ENCODE peak calls at places on chromosomes 11 and 22, in eight cellular contexts. One of them, this sample, is unnamed.

GRCh38 chr11:2089536-2090165 is 49.5 kb downstream of the IGF2 start:
- DNase-seq in tibial artery: peak; percentile 9
- DNase-seq in choroid plexus epithelial cell: peak; percentile 58
- DNase-seq in suprapubic skin: peak; percentile 32
- DNase-seq in GM23338: peak; percentile 69
- DNase-seq in AG09319: no peak
- DNase-seq in nephron progenitor cell: no peak
- DNase-seq in uterus: no peak
- DNase-seq in this sample: no peak

GRCh38 chr11:75240381-75241035 is at the start of gene TPBGL:
- DNase-seq in suprapubic skin: no peak
- DNase-seq in tibial artery: no peak
- DNase-seq in uterus: peak; percentile 57
- DNase-seq in choroid plexus epithelial cell: peak; percentile 21
- DNase-seq in GM23338: peak; percentile 65
- DNase-seq in nephron progenitor cell: peak; percentile 58
- DNase-seq in AG09319: no peak
- DNase-seq in this sample: no peak

GRCh38 chr22:34776827-34777226 is 289.1 kb upstream of the ISX start:
- DNase-seq in suprapubic skin: no peak
- DNase-seq in GM23338: no peak
- DNase-seq in tibial artery: no peak
- DNase-seq in nephron progenitor cell: no peak
- DNase-seq in choroid plexus epithelial cell: no peak
- DNase-seq in uterus: no peak
- DNase-seq in AG09319: no peak
- DNase-seq in this sample: no peak

GRCh38 chr11:63871962-63872832 is 33.3 kb downstream of the MARK2 start:
- DNase-seq in nephron progenitor cell: peak; percentile 67
- DNase-seq in choroid plexus epithelial cell: peak; percentile 86
- DNase-seq in uterus: peak; percentile 68
- DNase-seq in AG09319: peak; percentile 70
- DNase-seq in GM23338: peak; percentile 67
- DNase-seq in tibial artery: peak; percentile 90
- DNase-seq in suprapubic skin: peak; percentile 89
- DNase-seq in this sample: peak; percentile 13

GRCh38 chr11:124897681-124898680 is at the start of gene ROBO4:
- DNase-seq in AG09319: peak; percentile 74
- DNase-seq in choroid plexus epithelial cell: peak; percentile 89
- DNase-seq in suprapubic skin: no peak
- DNase-seq in nephron progenitor cell: no peak
- DNase-seq in uterus: peak; percentile 26
- DNase-seq in tibial artery: peak; percentile 58
- DNase-seq in GM23338: no peak
- DNase-seq in this sample: no peak

GRCh38 chr11:44457862-44458261 is 107.6 kb upstream of the CD82 start:
- DNase-seq in GM23338: no peak
- DNase-seq in suprapubic skin: peak; percentile 13
- DNase-seq in choroid plexus epithelial cell: no peak
- DNase-seq in AG09319: no peak
- DNase-seq in uterus: no peak
- DNase-seq in nephron progenitor cell: no peak
- DNase-seq in tibial artery: no peak
- DNase-seq in this sample: no peak

GRCh38 chr11:13680501-13681264 is 12.2 kb downstream of the FAR1 start:
- DNase-seq in nephron progenitor cell: no peak
- DNase-seq in uterus: no peak
- DNase-seq in AG09319: no peak
- DNase-seq in choroid plexus epithelial cell: peak; percentile 44
- DNase-seq in suprapubic skin: no peak
- DNase-seq in GM23338: peak; percentile 17
- DNase-seq in tibial artery: no peak
- DNase-seq in this sample: no peak

GRCh38 chr11:69102732-69103615 is 52.8 kb upstream of the SMIM38 start:
- DNase-seq in tibial artery: no peak
- DNase-seq in suprapubic skin: no peak
- DNase-seq in nephron progenitor cell: no peak
- DNase-seq in choroid plexus epithelial cell: peak; percentile 15
- DNase-seq in GM23338: peak; percentile 28
- DNase-seq in AG09319: no peak
- DNase-seq in uterus: no peak
- DNase-seq in this sample: no peak

GRCh38 chr11:119909077-119909476 is 180.1 kb upstream of the NECTIN1 start:
- DNase-seq in GM23338: no peak
- DNase-seq in choroid plexus epithelial cell: no peak
- DNase-seq in suprapubic skin: no peak
- DNase-seq in nephron progenitor cell: no peak
- DNase-seq in AG09319: no peak
- DNase-seq in tibial artery: no peak
- DNase-seq in uterus: no peak
- DNase-seq in this sample: no peak

GRCh38 chr11:9815486-9816136 is 151.7 kb downstream of the SWAP70 start:
- DNase-seq in AG09319: no peak
- DNase-seq in uterus: no peak
- DNase-seq in nephron progenitor cell: no peak
- DNase-seq in choroid plexus epithelial cell: peak; percentile 81
- DNase-seq in GM23338: no peak
- DNase-seq in tibial artery: peak; percentile 41
- DNase-seq in suprapubic skin: no peak
- DNase-seq in this sample: no peak

GRCh38 chr11:96246718-96247540 is 96.1 kb downstream of the MAML2 start:
- DNase-seq in choroid plexus epithelial cell: peak; percentile 78
- DNase-seq in nephron progenitor cell: no peak
- DNase-seq in AG09319: no peak
- DNase-seq in uterus: no peak
- DNase-seq in suprapubic skin: no peak
- DNase-seq in GM23338: no peak
- DNase-seq in tibial artery: no peak
- DNase-seq in this sample: no peak

GRCh38 chr11:131278472-131278871 is 91.9 kb upstream of the NTM start:
- DNase-seq in GM23338: no peak
- DNase-seq in suprapubic skin: no peak
- DNase-seq in tibial artery: no peak
- DNase-seq in AG09319: no peak
- DNase-seq in choroid plexus epithelial cell: no peak
- DNase-seq in nephron progenitor cell: no peak
- DNase-seq in uterus: no peak
- DNase-seq in this sample: no peak

DNA sequence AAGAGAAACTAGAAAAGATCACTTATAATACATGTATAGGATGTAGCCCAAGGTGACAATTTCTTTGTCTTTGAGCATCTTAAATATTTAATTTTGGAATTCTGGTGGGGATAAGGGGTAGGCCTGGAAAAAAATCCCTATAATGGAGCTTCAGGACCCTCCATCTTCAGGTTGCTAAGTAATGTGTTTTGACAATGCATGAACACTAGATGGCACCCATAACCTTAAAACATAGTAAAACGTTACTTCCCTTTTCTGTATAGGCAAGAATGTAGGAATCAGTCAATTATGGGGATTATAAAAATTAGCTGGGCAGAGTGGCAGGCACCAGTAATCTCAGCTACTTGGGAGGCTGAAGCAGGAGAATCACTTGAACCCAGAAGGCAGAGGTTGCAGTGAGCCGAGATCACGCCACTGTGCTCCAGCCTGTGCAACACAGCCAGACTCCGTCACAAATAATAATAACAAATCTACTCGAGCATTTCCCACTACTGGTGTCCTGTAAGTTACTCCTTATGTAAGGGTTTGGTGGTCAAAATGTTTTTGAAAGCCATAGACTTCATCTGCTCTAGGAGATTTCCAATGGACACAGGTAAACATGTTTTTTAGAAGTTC is 541.9 kb upstream of the CCDC90B start:
- DNase-seq in AG09319: no peak
- DNase-seq in uterus: no peak
- DNase-seq in choroid plexus epithelial cell: peak; percentile 69
- DNase-seq in suprapubic skin: no peak
- DNase-seq in tibial artery: no peak
- DNase-seq in GM23338: peak; percentile 73
- DNase-seq in nephron progenitor cell: no peak
- DNase-seq in this sample: no peak
- TF ChIP-seq CTCF in AG09319: peak; percentile 64
- TF ChIP-seq CTCF in uterus: peak; percentile 13
- TF ChIP-seq CTCF in choroid plexus epithelial cell: peak; percentile 68
- TF ChIP-seq CTCF in suprapubic skin: peak; percentile 29
- TF ChIP-seq CTCF in tibial artery: peak; percentile 50
- TF ChIP-seq CTCF in GM23338: peak; percentile 76
- TF ChIP-seq CTCF in nephron progenitor cell: peak; percentile 52
- TF ChIP-seq CTCF in this sample: peak; percentile 68

DNA sequence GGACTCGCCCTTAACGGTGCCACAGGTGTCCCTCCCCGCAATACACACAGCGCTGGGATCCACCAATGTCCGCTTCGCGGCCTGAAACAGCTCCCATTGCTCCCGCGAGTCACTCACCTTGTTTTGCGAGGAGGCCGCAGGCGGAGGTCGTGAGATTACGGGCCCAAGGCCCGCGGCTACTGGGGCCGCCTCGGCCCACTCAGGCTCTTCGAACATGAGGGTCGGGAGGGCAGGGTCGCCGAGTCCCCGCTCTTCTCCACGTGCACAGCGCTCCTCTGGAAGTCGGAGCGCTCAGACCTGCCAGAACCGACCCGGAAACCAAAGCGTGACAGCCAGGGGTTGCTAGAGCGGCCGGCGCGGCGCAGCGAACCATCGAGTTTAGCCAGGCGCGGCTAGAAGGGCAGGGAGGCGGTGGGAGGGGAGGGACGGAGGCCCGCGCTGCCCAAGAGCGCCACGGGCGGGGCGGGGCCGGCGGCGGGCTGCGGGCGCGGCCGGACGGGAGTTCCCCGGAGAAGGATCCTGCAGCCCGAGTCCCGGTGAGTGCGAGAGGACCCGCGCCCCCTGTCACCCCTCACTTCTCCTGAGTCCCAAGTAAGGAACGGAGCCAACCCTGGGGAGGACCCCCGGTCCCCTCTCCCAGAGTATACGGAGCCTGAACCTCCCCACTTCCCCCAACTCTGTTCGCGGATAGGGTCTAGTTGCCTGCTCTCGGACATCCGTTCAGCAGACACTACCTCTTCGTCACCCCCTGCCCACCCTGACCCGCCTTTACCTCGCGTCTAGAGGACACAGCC is at the start of the genes ILK and RRP8:
- DNase-seq in GM23338: peak; percentile 96
- DNase-seq in suprapubic skin: peak; percentile 94
- DNase-seq in tibial artery: peak; percentile 90
- DNase-seq in nephron progenitor cell: peak; percentile 91
- DNase-seq in choroid plexus epithelial cell: peak; percentile 92
- DNase-seq in uterus: peak; percentile 92
- DNase-seq in AG09319: peak; percentile 61
- DNase-seq in this sample: peak; percentile 81
- TF ChIP-seq CTCF in GM23338: no peak
- TF ChIP-seq CTCF in suprapubic skin: peak; percentile 34
- TF ChIP-seq CTCF in tibial artery: no peak
- TF ChIP-seq CTCF in nephron progenitor cell: no peak
- TF ChIP-seq CTCF in choroid plexus epithelial cell: peak; percentile 50
- TF ChIP-seq CTCF in uterus: peak; percentile 68
- TF ChIP-seq CTCF in AG09319: peak; percentile 23
- TF ChIP-seq CTCF in this sample: peak; percentile 3

DNA sequence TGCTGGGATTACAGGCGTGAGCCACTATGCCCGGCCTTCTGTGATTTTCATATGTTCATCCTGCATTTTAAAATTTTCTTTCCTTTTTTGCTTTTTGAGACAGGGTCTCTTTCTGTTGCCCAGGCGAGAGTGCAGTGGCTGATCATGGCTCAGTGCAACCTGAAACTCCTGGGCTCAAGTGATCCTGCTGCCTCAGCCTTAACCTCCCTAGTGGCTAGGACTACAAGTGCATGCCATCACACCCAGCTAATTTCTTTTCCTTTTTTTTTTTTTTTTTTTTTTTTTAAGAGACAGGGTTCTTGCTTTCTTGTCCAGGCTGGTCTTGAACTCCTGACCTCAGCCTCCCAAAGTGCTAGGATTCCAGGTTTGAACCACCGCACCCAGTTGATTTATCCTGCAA is 54.1 kb upstream of the WT1 start:
- DNase-seq in suprapubic skin: no peak
- DNase-seq in uterus: no peak
- DNase-seq in choroid plexus epithelial cell: peak; percentile 22
- DNase-seq in nephron progenitor cell: peak; percentile 12
- DNase-seq in tibial artery: no peak
- DNase-seq in GM23338: peak; percentile 62
- DNase-seq in AG09319: no peak
- DNase-seq in this sample: no peak
- TF ChIP-seq CTCF in suprapubic skin: no peak
- TF ChIP-seq CTCF in uterus: no peak
- TF ChIP-seq CTCF in choroid plexus epithelial cell: peak; percentile 33
- TF ChIP-seq CTCF in nephron progenitor cell: peak; percentile 27
- TF ChIP-seq CTCF in tibial artery: no peak
- TF ChIP-seq CTCF in GM23338: peak; percentile 24
- TF ChIP-seq CTCF in AG09319: no peak
- TF ChIP-seq CTCF in this sample: no peak

GRCh38 chr11:17853280-17853679 is 118.7 kb downstream of the KCNC1 start:
- DNase-seq in choroid plexus epithelial cell: no peak
- DNase-seq in tibial artery: no peak
- DNase-seq in uterus: no peak
- DNase-seq in GM23338: no peak
- DNase-seq in AG09319: no peak
- DNase-seq in nephron progenitor cell: no peak
- DNase-seq in suprapubic skin: no peak
- DNase-seq in this sample: no peak
- TF ChIP-seq CTCF in choroid plexus epithelial cell: no peak
- TF ChIP-seq CTCF in tibial artery: no peak
- TF ChIP-seq CTCF in uterus: no peak
- TF ChIP-seq CTCF in GM23338: no peak
- TF ChIP-seq CTCF in AG09319: no peak
- TF ChIP-seq CTCF in nephron progenitor cell: no peak
- TF ChIP-seq CTCF in suprapubic skin: no peak
- TF ChIP-seq CTCF in this sample: no peak

DNA sequence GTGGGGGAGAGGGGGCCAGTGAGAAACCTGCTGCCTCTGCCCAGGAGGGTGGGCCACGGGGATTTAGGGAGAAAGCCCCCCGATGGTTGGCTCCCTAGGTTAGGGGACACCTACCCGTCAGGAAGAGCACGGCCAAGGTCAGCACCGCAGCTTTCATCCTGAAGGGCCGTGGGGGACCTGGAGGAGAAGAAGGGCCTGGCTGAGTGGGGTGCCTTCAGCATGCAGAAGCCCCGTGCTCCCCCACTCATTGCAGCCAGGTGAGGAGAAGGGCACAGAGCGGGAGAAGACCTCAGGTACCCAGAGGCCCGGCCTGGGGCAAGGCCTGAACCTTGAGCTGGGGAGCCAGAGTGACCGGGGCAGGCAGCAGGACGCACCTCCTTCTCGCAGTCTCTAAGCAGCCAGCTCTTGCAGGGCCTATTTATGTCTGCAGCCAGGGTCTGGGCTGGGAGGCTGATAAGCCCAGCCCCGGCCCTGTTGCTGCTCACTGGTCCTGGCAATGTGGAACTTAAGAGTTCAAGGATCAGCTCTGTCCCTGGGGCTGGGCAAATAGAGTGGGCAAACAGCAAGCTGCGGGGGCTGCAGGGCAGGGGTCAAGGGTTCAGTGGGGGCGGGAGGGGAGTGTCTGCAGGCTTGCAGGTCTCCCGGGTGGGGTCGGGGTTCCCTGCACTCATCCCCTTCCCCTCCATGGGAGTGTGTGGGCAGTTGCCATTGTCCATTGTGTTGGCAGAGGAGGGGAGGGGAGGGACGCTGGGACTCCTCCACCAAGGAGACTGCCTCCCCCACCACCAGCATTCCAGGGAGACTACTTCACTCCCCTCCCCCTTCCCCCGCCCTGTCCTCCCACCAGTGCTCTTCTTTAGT is at the start of gene APOA1:
- DNase-seq in uterus: peak; percentile 27
- DNase-seq in AG09319: no peak
- DNase-seq in choroid plexus epithelial cell: no peak
- DNase-seq in tibial artery: no peak
- DNase-seq in suprapubic skin: no peak
- DNase-seq in nephron progenitor cell: peak; percentile 33
- DNase-seq in GM23338: peak; percentile 25
- DNase-seq in this sample: peak; percentile 25
- TF ChIP-seq CTCF in uterus: no peak
- TF ChIP-seq CTCF in AG09319: no peak
- TF ChIP-seq CTCF in choroid plexus epithelial cell: no peak
- TF ChIP-seq CTCF in tibial artery: no peak
- TF ChIP-seq CTCF in suprapubic skin: no peak
- TF ChIP-seq CTCF in nephron progenitor cell: no peak
- TF ChIP-seq CTCF in GM23338: no peak
- TF ChIP-seq CTCF in this sample: no peak